ENCODE peak calls at places on chromosomes 11 and 22, in eight cellular contexts. G is anterior cingulate cortex, F is hypothalamus, W is posterior vena cava, J is HFFc6, O is IMR-90, H is HTR-8/SVneo, X is right cardiac atrium. Y is an unnamed sample.

GRCh38 chr11:77175021-77175842 is 47.2 kb downstream of the MYO7A start:
- DNase-seq in G (no peak), J (no peak), O (no peak), W (no peak), H (no peak), X (peak), F (no peak), Y (no peak)

GRCh38 chr11:112795142-112795815 is 165.9 kb upstream of the NCAM1 start:
- DNase-seq in F (no peak), G (peak), O (peak), J (peak), W (no peak), H (no peak), X (peak), Y (peak)

GRCh38 chr11:77871855-77872254 is 50.9 kb downstream of the AAMDC start:
- DNase-seq in J (no peak), X (no peak), O (no peak), F (no peak), W (no peak), G (no peak), H (no peak), Y (no peak)

GRCh38 chr11:59009661-59010060 is 70.4 kb downstream of the GLYATL1 start:
- DNase-seq in F (no peak), X (no peak), J (no peak), G (no peak), W (no peak), H (no peak), O (no peak), Y (no peak)

GRCh38 chr11:92844197-92844596 is 125.3 kb upstream of the MTNR1B start:
- DNase-seq in W (no peak), X (no peak), G (no peak), H (no peak), J (no peak), O (no peak), F (no peak), Y (no peak)

GRCh38 chr11:12241401-12241800 is 131.0 kb downstream of the MICAL2 start:
- DNase-seq in W (no peak), O (no peak), G (no peak), H (no peak), X (no peak), J (no peak), F (no peak), Y (no peak)

GRCh38 chr11:104962852-104963251 is 5.5 kb downstream of the CASP4 start:
- DNase-seq in F (no peak), G (no peak), J (no peak), W (no peak), H (no peak), O (no peak), X (no peak), Y (no peak)

GRCh38 chr11:115759622-115760527 is 255.7 kb upstream of the CADM1 start:
- DNase-seq in G (peak), H (no peak), X (peak), O (no peak), J (no peak), W (peak), F (peak), Y (peak)

GRCh38 chr11:37411289-37411688 is 813.3 kb upstream of the RAG2 start:
- DNase-seq in H (no peak), J (no peak), X (no peak), F (no peak), O (no peak), W (no peak), G (no peak), Y (no peak)

GRCh38 chr11:66346476-66347424 is 679 bp downstream of the B4GAT1 start:
- DNase-seq in W (no peak), H (no peak), O (no peak), G (no peak), X (peak), F (no peak), J (no peak), Y (no peak)

GRCh38 chr11:128549256-128549944 is 38.0 kb downstream of the ETS1 start:
- DNase-seq in O (no peak), W (peak), G (no peak), J (no peak), H (no peak), X (peak), F (no peak), Y (no peak)

GRCh38 chr11:36425593-36426206 is 84.4 kb downstream of the TRAF6 start:
- DNase-seq in G (no peak), O (peak), J (no peak), X (peak), H (no peak), F (no peak), W (no peak), Y (no peak)

GRCh38 chr22:28819253-28820096 is 19.1 kb upstream of the XBP1 start:
- DNase-seq in G (no peak), W (no peak), O (no peak), J (no peak), H (no peak), X (no peak), F (no peak), Y (no peak)

GRCh38 chr11:124297921-124298320 is 15.8 kb downstream of the OR8D1 start:
- DNase-seq in H (no peak), X (no peak), W (no peak), O (peak), J (no peak), G (no peak), F (no peak), Y (peak)

Y was measured in EL.